ENCODE peak calls at places on chromosomes 1 and 21, in four cellular contexts. One of them, this sample, is unnamed. For H3K4me1, the result is how much of the 10 kb centered on the place peaks cover.

GRCh38 chr21:44958471-44959191 is 18.8 kb downstream of the SLX9 start:
- DNase-seq in PC-3: no peak
- DNase-seq in fibroblast of lung: peak
- DNase-seq in astrocyte: peak
- DNase-seq in this sample: peak

GRCh38 chr1:19597463-19598309 is 46.4 kb upstream of the NBL1 start:
- DNase-seq in astrocyte: peak
- DNase-seq in PC-3: peak
- DNase-seq in fibroblast of lung: peak
- DNase-seq in this sample: peak

GRCh38 chr1:156963621-156964020 is 43.2 kb downstream of the LRRC71 start:
- DNase-seq in astrocyte: no peak
- DNase-seq in fibroblast of lung: peak
- DNase-seq in PC-3: no peak
- DNase-seq in this sample: no peak

GRCh38 chr1:64721576-64722145 is 23.2 kb upstream of the RAVER2 start:
- DNase-seq in PC-3: no peak
- DNase-seq in fibroblast of lung: no peak
- DNase-seq in astrocyte: no peak
- DNase-seq in this sample: no peak

GRCh38 chr1:59011663-59012062 is 227.8 kb upstream of the JUN start:
- DNase-seq in PC-3: no peak
- DNase-seq in astrocyte: no peak
- DNase-seq in fibroblast of lung: no peak
- DNase-seq in this sample: no peak

GRCh38 chr1:81439046-81439823 is 361.5 kb upstream of the ADGRL2 start:
- DNase-seq in fibroblast of lung: no peak
- DNase-seq in astrocyte: no peak
- DNase-seq in PC-3: no peak
- DNase-seq in this sample: no peak

GRCh38 chr1:225635649-225636048 is 17.3 kb downstream of the ENAH start:
- DNase-seq in astrocyte: no peak
- DNase-seq in PC-3: no peak
- DNase-seq in fibroblast of lung: no peak
- DNase-seq in this sample: no peak

GRCh38 chr1:201925961-201926585 is 20.3 kb downstream of the LMOD1 start:
- DNase-seq in PC-3: no peak
- DNase-seq in fibroblast of lung: peak
- DNase-seq in astrocyte: no peak
- DNase-seq in this sample: no peak

GRCh38 chr1:233636503-233636877 is 22.6 kb downstream of the KCNK1 start:
- DNase-seq in PC-3: no peak
- DNase-seq in fibroblast of lung: no peak
- DNase-seq in astrocyte: no peak
- DNase-seq in this sample: no peak

GRCh38 chr1:212858461-212859265 is 588 bp downstream of the FLVCR1 start:
- DNase-seq in fibroblast of lung: peak
- DNase-seq in PC-3: peak
- DNase-seq in astrocyte: peak
- DNase-seq in this sample: peak

GRCh38 chr1:152228831-152229230 is 4.8 kb upstream of the HRNR start:
- DNase-seq in PC-3: peak
- DNase-seq in astrocyte: no peak
- DNase-seq in fibroblast of lung: no peak
- DNase-seq in this sample: no peak

GRCh38 chr1:207248544-207249206 is 72.8 kb upstream of the CD55 start:
- DNase-seq in PC-3: no peak
- DNase-seq in astrocyte: no peak
- DNase-seq in fibroblast of lung: no peak
- DNase-seq in this sample: no peak

GRCh38 chr1:60621524-60621923 is 460.8 kb upstream of the NFIA start:
- DNase-seq in fibroblast of lung: peak
- DNase-seq in PC-3: no peak
- DNase-seq in astrocyte: peak
- DNase-seq in this sample: peak

GRCh38 chr1:72281637-72282270 is 585 bp downstream of the NEGR1 start:
- DNase-seq in fibroblast of lung: no peak
- DNase-seq in astrocyte: peak
- DNase-seq in PC-3: peak
- DNase-seq in this sample: no peak

GRCh38 chr1:43858324-43858723 is 75.3 kb upstream of the ARTN start:
- DNase-seq in PC-3: peak
- DNase-seq in astrocyte: peak
- DNase-seq in fibroblast of lung: peak
- DNase-seq in this sample: peak

GRCh38 chr21:41931041-41931451 is 22.8 kb downstream of the C2CD2 start:
- DNase-seq in astrocyte: no peak
- DNase-seq in PC-3: no peak
- DNase-seq in fibroblast of lung: no peak
- DNase-seq in this sample: peak

GRCh38 chr1:229438021-229438420 is 4.1 kb upstream of the ACTA1 start:
- DNase-seq in PC-3: no peak
- DNase-seq in astrocyte: no peak
- DNase-seq in fibroblast of lung: no peak
- DNase-seq in this sample: no peak

GRCh38 chr1:115184951-115185331 is 95.6 kb upstream of the TSPAN2 start:
- DNase-seq in PC-3: peak
- DNase-seq in fibroblast of lung: peak
- DNase-seq in astrocyte: peak
- DNase-seq in this sample: no peak

GRCh38 chr1:243723458-243724043 is 126.5 kb downstream of the AKT3 start:
- DNase-seq in PC-3: no peak
- DNase-seq in fibroblast of lung: no peak
- DNase-seq in astrocyte: peak
- DNase-seq in this sample: no peak

GRCh38 chr1:193264313-193265065 is 78.1 kb upstream of the B3GALT2 start:
- DNase-seq in fibroblast of lung: no peak
- DNase-seq in PC-3: no peak
- DNase-seq in astrocyte: peak
- DNase-seq in this sample: no peak

GRCh38 chr1:38052750-38053415 is 6.3 kb upstream of the POU3F1 start:
- DNase-seq in fibroblast of lung: no peak
- DNase-seq in astrocyte: no peak
- DNase-seq in PC-3: no peak
- DNase-seq in this sample: no peak

GRCh38 chr1:59765036-59765730 is 49.6 kb upstream of the HOOK1 start:
- DNase-seq in PC-3: no peak
- DNase-seq in astrocyte: no peak
- DNase-seq in fibroblast of lung: no peak
- DNase-seq in this sample: no peak

GRCh38 chr1:34770891-34771508 is 10.0 kb upstream of the GJB3 start:
- DNase-seq in fibroblast of lung: no peak
- DNase-seq in PC-3: no peak
- DNase-seq in astrocyte: no peak
- DNase-seq in this sample: no peak

GRCh38 chr1:10598088-10598712 is 123.5 kb downstream of the PEX14 start:
- DNase-seq in astrocyte: no peak
- DNase-seq in fibroblast of lung: no peak
- DNase-seq in PC-3: peak
- DNase-seq in this sample: no peak

GRCh38 chr1:221328371-221328770 is 413.5 kb downstream of the DUSP10 start:
- DNase-seq in PC-3: no peak
- DNase-seq in astrocyte: no peak
- DNase-seq in fibroblast of lung: no peak
- DNase-seq in this sample: no peak

GRCh38 chr1:51487628-51488027 is 31.4 kb downstream of the EPS15 start:
- DNase-seq in fibroblast of lung: no peak
- DNase-seq in PC-3: no peak
- DNase-seq in astrocyte: no peak
- DNase-seq in this sample: no peak

GRCh38 chr21:34992180-34992579 is 56.9 kb downstream of the RUNX1 start:
- DNase-seq in PC-3: no peak
- DNase-seq in astrocyte: no peak
- DNase-seq in fibroblast of lung: no peak
- DNase-seq in this sample: no peak

GRCh38 chr21:34991366-34991967 is 57.6 kb downstream of the RUNX1 start:
- DNase-seq in fibroblast of lung: no peak
- DNase-seq in astrocyte: no peak
- DNase-seq in PC-3: no peak
- DNase-seq in this sample: no peak

GRCh38 chr21:34989337-34990151 is 59.6 kb downstream of the RUNX1 start:
- DNase-seq in astrocyte: peak
- DNase-seq in fibroblast of lung: no peak
- DNase-seq in PC-3: no peak
- DNase-seq in this sample: no peak

GRCh38 chr21:34992736-34993135 is 56.4 kb downstream of the RUNX1 start:
- DNase-seq in astrocyte: peak
- DNase-seq in PC-3: no peak
- DNase-seq in fibroblast of lung: peak
- DNase-seq in this sample: no peak

GRCh38 chr21:34990842-34991241 is 58.3 kb downstream of the RUNX1 start:
- DNase-seq in PC-3: no peak
- DNase-seq in fibroblast of lung: no peak
- DNase-seq in astrocyte: no peak
- DNase-seq in this sample: no peak
- TF ChIP-seq CTCF in PC-3: no peak
- TF ChIP-seq CTCF in fibroblast of lung: no peak
- TF ChIP-seq CTCF in astrocyte: no peak
- TF ChIP-seq CTCF in this sample: no peak

GRCh38 chr1:12487520-12487919 is 130.5 kb downstream of the DHRS3 start:
- DNase-seq in fibroblast of lung: no peak
- DNase-seq in astrocyte: no peak
- DNase-seq in PC-3: no peak
- DNase-seq in this sample: no peak
- H3K4me2 ChIP-seq in fibroblast of lung: no peak
- H3K4me2 ChIP-seq in astrocyte: no peak
- H3K4me2 ChIP-seq in PC-3: no peak
- H3K4me2 ChIP-seq in this sample: no peak

GRCh38 chr21:37849703-37850102 is 66.6 kb downstream of the KCNJ6 start:
- DNase-seq in astrocyte: peak
- DNase-seq in fibroblast of lung: peak
- DNase-seq in PC-3: peak
- DNase-seq in this sample: no peak
- H3K4me1 ChIP-seq in astrocyte: under half
- H3K4me1 ChIP-seq in fibroblast of lung: under half
- H3K4me1 ChIP-seq in PC-3: under half
- H3K4me1 ChIP-seq in this sample: under half

DNA sequence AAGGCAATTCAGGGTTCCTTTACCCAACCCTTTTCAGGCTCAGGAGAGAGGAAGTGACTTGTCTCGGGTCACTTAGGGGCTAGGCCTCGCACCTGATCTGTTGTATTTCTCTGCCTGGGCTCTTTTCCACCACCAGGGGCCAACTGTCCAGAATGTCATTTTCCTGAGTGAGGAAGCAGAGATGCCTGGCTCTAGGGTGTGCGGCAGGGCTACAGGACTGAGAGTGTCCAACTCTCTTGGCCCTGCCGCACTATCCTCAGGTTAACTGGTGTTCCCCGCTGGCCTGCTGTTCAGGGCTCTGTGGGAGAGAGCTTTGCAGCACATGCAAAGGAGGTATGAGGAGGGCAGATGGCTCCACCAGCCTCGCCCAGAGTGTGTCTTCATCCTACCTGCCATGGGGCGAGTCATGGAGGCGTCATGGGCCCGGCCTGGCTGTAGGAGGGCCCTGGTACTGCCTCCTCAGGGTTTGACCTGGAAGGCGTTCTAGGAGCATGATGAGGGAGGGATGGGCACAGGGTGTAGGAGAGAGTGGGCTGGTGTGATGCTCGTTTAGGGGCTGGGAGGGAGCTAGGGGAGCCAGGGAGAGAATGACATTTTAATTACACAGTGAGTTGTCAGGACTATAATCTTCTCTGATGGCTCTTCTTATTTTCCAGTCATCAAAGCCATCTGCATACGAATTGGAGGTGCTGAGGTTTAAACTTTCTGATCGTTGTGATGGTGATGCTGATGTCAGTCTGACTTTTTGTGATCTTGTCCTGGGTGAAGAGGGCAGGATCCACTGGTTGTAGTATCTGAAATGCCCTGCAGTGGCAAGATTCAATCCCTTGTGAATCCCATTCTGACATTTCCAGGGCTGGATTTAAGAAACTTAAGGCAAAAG is 128.4 kb downstream of the NOS1AP start:
- DNase-seq in fibroblast of lung: no peak
- DNase-seq in astrocyte: no peak
- DNase-seq in PC-3: no peak
- DNase-seq in this sample: no peak
- TF ChIP-seq CTCF in fibroblast of lung: no peak
- TF ChIP-seq CTCF in astrocyte: no peak
- TF ChIP-seq CTCF in PC-3: no peak
- TF ChIP-seq CTCF in this sample: no peak

GRCh38 chr1:170854677-170855076 is 80.7 kb upstream of the MROH9 start:
- DNase-seq in fibroblast of lung: no peak
- DNase-seq in PC-3: no peak
- DNase-seq in astrocyte: no peak
- DNase-seq in this sample: no peak
- H3K4me2 ChIP-seq in fibroblast of lung: no peak
- H3K4me2 ChIP-seq in PC-3: no peak
- H3K4me2 ChIP-seq in astrocyte: no peak
- H3K4me2 ChIP-seq in this sample: no peak

DNA sequence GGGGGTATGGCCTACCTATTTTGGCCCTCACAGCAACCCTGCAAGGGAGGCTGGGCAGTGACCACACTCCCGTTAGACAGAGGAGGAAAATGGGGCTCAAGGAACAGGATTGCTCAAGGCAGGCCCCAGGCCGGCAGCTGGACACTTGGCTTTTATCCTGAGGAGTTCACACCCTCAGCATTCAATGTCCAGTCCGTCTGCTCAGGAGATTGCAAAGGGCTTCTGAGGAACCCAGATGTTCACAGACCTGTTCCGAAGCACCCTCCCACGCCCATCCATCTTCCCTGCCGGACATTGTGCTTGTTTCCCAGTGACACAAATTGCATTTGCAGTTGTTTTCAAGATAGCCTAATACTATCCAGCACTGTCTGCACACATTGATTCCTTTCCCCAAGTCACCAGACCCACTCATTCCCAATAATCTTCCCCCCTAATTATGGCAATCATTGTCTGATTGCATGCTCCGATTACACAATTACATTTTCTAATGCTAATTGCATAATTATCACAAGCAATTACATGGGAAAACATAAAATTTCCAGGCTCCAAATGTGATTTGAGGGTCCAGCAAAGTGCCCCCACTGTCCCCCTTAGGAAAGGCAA is 4.3 kb upstream of the UBL4B start:
- DNase-seq in astrocyte: no peak
- DNase-seq in PC-3: no peak
- DNase-seq in fibroblast of lung: peak
- DNase-seq in this sample: no peak
- H3K4me1 ChIP-seq in astrocyte: under half
- H3K4me1 ChIP-seq in PC-3: under half
- H3K4me1 ChIP-seq in fibroblast of lung: under half
- H3K4me1 ChIP-seq in this sample: under half

GRCh38 chr1:28792644-28793121 is 19.3 kb upstream of the OPRD1 start:
- DNase-seq in PC-3: no peak
- DNase-seq in fibroblast of lung: no peak
- DNase-seq in astrocyte: no peak
- DNase-seq in this sample: no peak
- TF ChIP-seq CTCF in PC-3: peak
- TF ChIP-seq CTCF in fibroblast of lung: no peak
- TF ChIP-seq CTCF in astrocyte: no peak
- TF ChIP-seq CTCF in this sample: no peak